ENCODE peak calls at places on chromosomes 1 and 21, in ten cellular contexts. C, R, Y, T, Z, B, M, U, N and V are unnamed samples.

GRCh38 chr1:20975668-20976067 is 188.6 kb upstream of the HP1BP3 start:
- DNase-seq in C (no peak), R (no peak), Y (no peak), T (no peak), Z (no peak), B (no peak), M (no peak), U (no peak), N (no peak), V (no peak)

GRCh38 chr1:84668185-84668584 is 22.1 kb downstream of the SSX2IP start:
- DNase-seq in C (no peak), R (no peak), Y (peak; percentile 10), T (no peak), Z (no peak), B (no peak), M (no peak), U (no peak), N (no peak), V (no peak)

GRCh38 chr1:206563367-206563953 is 48.8 kb downstream of the EIF2D start:
- DNase-seq in C (no peak), R (no peak), Y (no peak), T (no peak), Z (no peak), B (no peak), M (no peak), U (peak; percentile 15), N (no peak), V (no peak)

GRCh38 chr21:31987696-31988095 is 114.9 kb downstream of the HUNK start:
- DNase-seq in C (no peak), R (no peak), Y (no peak), T (no peak), Z (no peak), B (no peak), M (no peak), U (no peak), N (no peak), V (no peak)

GRCh38 chr1:56803561-56804156 is 15.5 kb downstream of the FYB2 start:
- DNase-seq in C (no peak), R (no peak), Y (peak; percentile 24), T (no peak), Z (peak; percentile 41), B (no peak), M (no peak), U (no peak), N (peak; percentile 19), V (no peak)

GRCh38 chr1:74835046-74835445 is 102.1 kb downstream of the TYW3 start:
- DNase-seq in C (no peak), R (no peak), Y (no peak), T (no peak), Z (no peak), B (no peak), M (no peak), U (peak; percentile 55), N (no peak), V (no peak)

GRCh38 chr1:85134583-85135455 is 66.0 kb downstream of the SYDE2 start:
- DNase-seq in C (no peak), R (no peak), Y (no peak), T (no peak), Z (no peak), B (peak; percentile 65), M (no peak), U (no peak), N (peak; percentile 60), V (no peak)

GRCh38 chr1:6300342-6301141 is 39.6 kb upstream of the GPR153 start:
- DNase-seq in C (no peak), R (no peak), Y (no peak), T (no peak), Z (no peak), B (no peak), M (no peak), U (peak; percentile 14), N (peak; percentile 27), V (no peak)

GRCh38 chr1:227728059-227728891 is 6.8 kb downstream of the JMJD4 start:
- DNase-seq in C (peak; percentile 47), R (peak; percentile 53), Y (peak; percentile 79), T (peak; percentile 90), Z (peak; percentile 81), B (peak; percentile 83), M (peak; percentile 90), U (peak; percentile 62), N (peak; percentile 85), V (peak; percentile 88)

GRCh38 chr1:15948091-15948591 is 27.8 kb downstream of the ZBTB17 start:
- DNase-seq in C (no peak), R (no peak), Y (peak; percentile 24), T (no peak), Z (no peak), B (no peak), M (no peak), U (no peak), N (no peak), V (no peak)

GRCh38 chr1:25540750-25541350 is 2.6 kb upstream of the LDLRAP1 start:
- DNase-seq in C (no peak), R (no peak), Y (no peak), T (no peak), Z (no peak), B (no peak), M (no peak), U (no peak), N (no peak), V (no peak)

GRCh38 chr1:25541889-25542658 is 1.3 kb upstream of the LDLRAP1 start:
- DNase-seq in C (no peak), R (no peak), Y (no peak), T (no peak), Z (no peak), B (no peak), M (no peak), U (no peak), N (no peak), V (no peak)

GRCh38 chr1:25543106-25543424 is 341 bp upstream of the LDLRAP1 start:
- DNase-seq in C (no peak), R (no peak), Y (no peak), T (no peak), Z (no peak), B (no peak), M (no peak), U (no peak), N (no peak), V (no peak)

GRCh38 chr1:25543425-25544242 is at the start of gene LDLRAP1:
- DNase-seq in C (peak; percentile 62), R (no peak), Y (peak; percentile 76), T (peak; percentile 81), Z (peak; percentile 66), B (peak; percentile 76), M (peak; percentile 94), U (peak; percentile 64), N (peak; percentile 70), V (peak; percentile 86)

DNA sequence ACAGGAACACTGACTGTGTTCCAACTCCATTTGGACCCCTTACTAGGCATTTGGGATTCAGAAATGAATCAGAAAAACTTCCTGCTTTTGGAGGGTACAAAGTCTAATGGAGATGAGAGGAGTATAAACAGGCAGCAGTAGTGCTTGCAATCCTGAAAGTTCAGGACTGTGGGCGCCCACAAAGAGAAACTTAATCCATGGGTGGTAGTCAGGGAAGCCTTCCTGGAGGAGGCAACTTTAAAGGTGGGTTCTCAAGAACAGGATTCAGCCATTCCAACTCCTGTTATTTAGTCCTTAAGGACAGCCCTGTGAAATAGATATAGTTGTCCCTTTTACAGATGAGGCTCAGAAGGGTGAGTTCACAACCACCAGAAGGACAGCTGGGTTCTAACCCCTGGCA is 2.0 kb upstream of the LDLRAP1 start:
- DNase-seq in C (no peak), R (no peak), Y (no peak), T (no peak), Z (no peak), B (no peak), M (no peak), U (no peak), N (no peak), V (no peak)
- H3K4me1 ChIP-seq in C (peaks cover 28% of the 10 kb centered on the region), R (peaks cover 27% of the 10 kb centered on the region), Y (peaks cover 28% of the 10 kb centered on the region), T (peaks cover 7% of the 10 kb centered on the region), Z (no peaks in the 10 kb centered on the region), B (no peaks in the 10 kb centered on the region), M (peaks cover 11% of the 10 kb centered on the region), U (peaks cover 3% of the 10 kb centered on the region), N (peaks cover 8% of the 10 kb centered on the region), V (peaks cover 30% of the 10 kb centered on the region)

GRCh38 chr1:43554444-43554992 is 23.8 kb downstream of the PTPRF start:
- DNase-seq in C (no peak), R (no peak), Y (peak; percentile 50), T (no peak), Z (no peak), B (no peak), M (no peak), U (peak; percentile 53), N (peak; percentile 32), V (no peak)
- TF ChIP-seq CTCF in C (no peak), R (no peak), Y (peak; percentile 74), T (no peak), Z (peak; percentile 58), B (no peak), M (no peak), U (peak; percentile 63), N (peak; percentile 59), V (no peak)

GRCh38 chr1:209756608-209757445 is 974 bp downstream of the TRAF3IP3 start:
- DNase-seq in C (no peak), R (no peak), Y (peak; percentile 52), T (no peak), Z (no peak), B (peak; percentile 46), M (peak; percentile 69), U (no peak), N (peak; percentile 11), V (no peak)
- H3K4me3 ChIP-seq in C (no peak overlapping the region), R (peak overlapping the region; percentile 47), Y (peak overlapping the region; percentile 69), T (no peak overlapping the region), Z (no peak overlapping the region), B (peak overlapping the region; percentile 14), M (peak overlapping the region; percentile 30), U (no peak overlapping the region), N (no peak overlapping the region), V (no peak overlapping the region)

GRCh38 chr1:166903232-166903631 is 27.2 kb upstream of the TADA1 start:
- DNase-seq in C (no peak), R (no peak), Y (no peak), T (no peak), Z (no peak), B (no peak), M (no peak), U (no peak), N (no peak), V (no peak)

GRCh38 chr1:166907051-166907450 is 31.0 kb upstream of the TADA1 start:
- DNase-seq in C (no peak), R (no peak), Y (no peak), T (no peak), Z (no peak), B (no peak), M (no peak), U (no peak), N (no peak), V (no peak)

GRCh38 chr1:166905930-166906329 is 29.9 kb upstream of the TADA1 start:
- DNase-seq in C (no peak), R (no peak), Y (no peak), T (no peak), Z (no peak), B (no peak), M (no peak), U (peak; percentile 98), N (peak; percentile 70), V (no peak)

GRCh38 chr1:166906647-166907046 is 30.6 kb upstream of the TADA1 start:
- DNase-seq in C (no peak), R (no peak), Y (no peak), T (no peak), Z (no peak), B (no peak), M (no peak), U (peak; percentile 42), N (no peak), V (no peak)

DNA sequence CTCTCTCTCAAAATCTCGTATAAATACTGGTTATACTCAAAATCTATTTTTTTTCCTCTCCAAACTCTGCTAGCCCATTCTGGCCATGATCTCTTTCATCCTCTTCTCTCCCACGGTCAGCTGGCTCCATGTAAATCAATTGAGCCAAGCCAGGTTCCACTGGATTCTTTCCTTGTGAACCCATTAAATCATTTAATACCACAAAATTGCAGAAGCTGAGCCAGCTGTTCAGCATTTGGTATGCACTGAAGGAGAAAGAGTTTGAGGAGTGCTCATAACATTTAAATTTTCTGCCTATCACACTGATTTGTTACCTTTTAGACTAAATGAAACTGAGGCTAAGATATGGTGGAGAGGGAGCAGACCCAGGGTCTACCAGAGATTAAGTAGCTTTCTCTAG is 29.1 kb upstream of the TADA1 start:
- DNase-seq in C (no peak), R (no peak), Y (no peak), T (no peak), Z (no peak), B (no peak), M (no peak), U (peak; percentile 83), N (no peak), V (no peak)
- H3K4me1 ChIP-seq in C (peaks cover 25% of the 10 kb centered on the region), R (peaks cover 18% of the 10 kb centered on the region), Y (peaks cover 4% of the 10 kb centered on the region), T (no peaks in the 10 kb centered on the region), Z (no peaks in the 10 kb centered on the region), B (peaks cover 9% of the 10 kb centered on the region), M (no peaks in the 10 kb centered on the region), U (no peaks in the 10 kb centered on the region), N (peaks cover 8% of the 10 kb centered on the region), V (no peaks in the 10 kb centered on the region)